ENCODE peak calls at places on chromosome 12, in eight cellular contexts. S, R, Z, X, E, L, K and G are unnamed samples.
A peak's percentile ranks its signal among the peaks of the same experiment; 100 is the strongest.

GRCh38 chr12:103647267-103647666 is 60.2 kb downstream of the STAB2 start:
- DNase-seq in S (no peak), R (no peak), Z (no peak), X (no peak), E (no peak), L (no peak), K (no peak), G (no peak)

GRCh38 chr12:96194901-96195844 is 998 bp downstream of the ELK3 start:
- DNase-seq in S (peak; percentile 53), R (peak; percentile 46), Z (peak; percentile 72), X (no peak), E (peak; percentile 56), L (peak; percentile 70), K (peak; percentile 91), G (peak; percentile 79)

GRCh38 chr12:28025821-28026505 is 53.4 kb upstream of the PTHLH start:
- DNase-seq in S (no peak), R (no peak), Z (no peak), X (no peak), E (no peak), L (no peak), K (no peak), G (no peak)

GRCh38 chr12:46981627-46982026 is 97.8 kb upstream of the PCED1B start:
- DNase-seq in S (no peak), R (no peak), Z (no peak), X (no peak), E (no peak), L (no peak), K (no peak), G (no peak)

GRCh38 chr12:6450869-6451347 is 934 bp upstream of the TAPBPL start:
- DNase-seq in S (no peak), R (no peak), Z (no peak), X (no peak), E (no peak), L (no peak), K (no peak), G (peak; percentile 83)

GRCh38 chr12:10409387-10409786 is at the start of gene KLRC4:
- DNase-seq in S (no peak), R (no peak), Z (no peak), X (no peak), E (no peak), L (no peak), K (no peak), G (no peak)

GRCh38 chr12:94909609-94910008 is 93.9 kb downstream of the NDUFA12 start:
- DNase-seq in S (no peak), R (no peak), Z (no peak), X (no peak), E (no peak), L (no peak), K (no peak), G (no peak)

GRCh38 chr12:107501681-107502080 is 183.9 kb upstream of the PWP1 start:
- DNase-seq in S (no peak), R (no peak), Z (no peak), X (no peak), E (no peak), L (no peak), K (no peak), G (no peak)

GRCh38 chr12:32922546-32923297 is 26.1 kb upstream of the PKP2 start:
- DNase-seq in S (no peak), R (no peak), Z (no peak), X (no peak), E (no peak), L (no peak), K (no peak), G (no peak)

GRCh38 chr12:30257614-30258013 is 438.1 kb downstream of the IPO8 start:
- DNase-seq in S (no peak), R (no peak), Z (no peak), X (no peak), E (no peak), L (no peak), K (no peak), G (no peak)

GRCh38 chr12:72230589-72230988 is 41.6 kb upstream of the TRHDE start:
- DNase-seq in S (no peak), R (no peak), Z (no peak), X (no peak), E (no peak), L (no peak), K (no peak), G (no peak)

GRCh38 chr12:91732086-91732485 is 413.6 kb downstream of the BTG1 start:
- DNase-seq in S (no peak), R (no peak), Z (no peak), X (no peak), E (no peak), L (no peak), K (no peak), G (no peak)

GRCh38 chr12:127628655-127629054 is 638.3 kb upstream of the TMEM132C start:
- DNase-seq in S (no peak), R (no peak), Z (no peak), X (no peak), E (no peak), L (no peak), K (no peak), G (no peak)

GRCh38 chr12:124609041-124609984 is 41.9 kb upstream of the NCOR2 start:
- DNase-seq in S (peak; percentile 93), R (peak; percentile 83), Z (peak; percentile 93), X (peak; percentile 94), E (peak; percentile 87), L (peak; percentile 75), K (peak; percentile 85), G (peak; percentile 90)
- H3K4me3 ChIP-seq in S (no peak overlapping the region), R (peak overlapping the region; percentile 23), Z (peak overlapping the region; percentile 29), X (no peak overlapping the region), E (no peak overlapping the region), L (no peak overlapping the region), K (peak overlapping the region; percentile 64), G (no peak overlapping the region)

DNA sequence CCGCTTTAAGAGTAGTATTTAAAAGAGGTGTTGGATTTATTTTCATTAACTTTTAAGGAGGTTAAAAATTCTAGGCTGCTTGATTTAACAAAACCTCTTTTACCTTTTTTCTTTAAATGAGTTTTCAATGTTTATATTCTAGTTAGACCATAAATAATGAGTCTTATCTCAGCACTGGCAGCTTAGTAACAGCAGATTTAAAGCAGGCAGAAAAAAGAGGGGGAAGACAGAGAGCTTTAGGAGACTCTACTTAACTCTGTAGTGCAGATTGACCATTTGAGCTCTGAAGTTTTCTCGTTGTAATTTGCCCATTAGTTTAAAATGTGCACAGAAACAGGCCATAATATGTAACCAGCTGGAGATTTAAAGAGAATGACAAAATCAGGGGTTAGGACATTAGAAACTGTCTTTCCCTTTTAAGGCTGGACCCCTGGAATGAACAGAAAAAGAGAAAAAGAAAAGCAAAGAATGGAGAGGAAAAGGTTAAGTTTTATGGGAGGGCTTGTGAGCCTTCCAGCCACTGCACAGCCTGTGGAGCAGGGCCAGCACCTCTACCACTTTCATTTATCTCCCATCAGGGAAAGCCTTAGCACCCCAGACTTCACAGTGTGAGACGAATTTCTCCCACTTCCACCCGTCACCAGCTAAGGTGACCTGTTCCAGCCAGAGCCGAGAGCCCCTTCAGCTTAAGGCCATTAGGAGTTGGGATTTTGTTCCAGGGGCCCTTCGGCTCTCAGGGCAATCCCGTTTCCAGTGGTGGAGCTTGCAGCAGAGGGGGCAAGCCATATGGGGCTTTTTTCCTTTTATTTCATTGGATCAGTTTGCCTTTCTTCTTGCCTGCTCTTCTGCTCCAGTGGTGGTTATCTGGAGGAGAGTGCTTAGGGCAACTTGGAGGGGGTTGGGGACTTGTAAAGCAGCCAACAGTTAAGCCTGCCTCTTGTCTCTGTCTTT is 8.1 kb downstream of the IL22 start:
- DNase-seq in S (no peak), R (no peak), Z (no peak), X (no peak), E (no peak), L (peak; percentile 58), K (no peak), G (no peak)
- H3K4me3 ChIP-seq in S (no peak overlapping the region), R (peak overlapping the region; percentile 21), Z (no peak overlapping the region), X (no peak overlapping the region), E (peak overlapping the region; percentile 22), L (peak overlapping the region; percentile 33), K (no peak overlapping the region), G (peak overlapping the region; percentile 19)

GRCh38 chr12:50928392-50928791 is 24.0 kb upstream of the HIGD1C start:
- DNase-seq in S (no peak), R (no peak), Z (no peak), X (no peak), E (no peak), L (no peak), K (no peak), G (no peak)
- H3K4me3 ChIP-seq in S (no peak overlapping the region), R (peak overlapping the region; percentile 64), Z (no peak overlapping the region), X (peak overlapping the region; percentile 54), E (peak overlapping the region; percentile 78), L (peak overlapping the region; percentile 66), K (peak overlapping the region; percentile 93), G (peak overlapping the region; percentile 78)

DNA sequence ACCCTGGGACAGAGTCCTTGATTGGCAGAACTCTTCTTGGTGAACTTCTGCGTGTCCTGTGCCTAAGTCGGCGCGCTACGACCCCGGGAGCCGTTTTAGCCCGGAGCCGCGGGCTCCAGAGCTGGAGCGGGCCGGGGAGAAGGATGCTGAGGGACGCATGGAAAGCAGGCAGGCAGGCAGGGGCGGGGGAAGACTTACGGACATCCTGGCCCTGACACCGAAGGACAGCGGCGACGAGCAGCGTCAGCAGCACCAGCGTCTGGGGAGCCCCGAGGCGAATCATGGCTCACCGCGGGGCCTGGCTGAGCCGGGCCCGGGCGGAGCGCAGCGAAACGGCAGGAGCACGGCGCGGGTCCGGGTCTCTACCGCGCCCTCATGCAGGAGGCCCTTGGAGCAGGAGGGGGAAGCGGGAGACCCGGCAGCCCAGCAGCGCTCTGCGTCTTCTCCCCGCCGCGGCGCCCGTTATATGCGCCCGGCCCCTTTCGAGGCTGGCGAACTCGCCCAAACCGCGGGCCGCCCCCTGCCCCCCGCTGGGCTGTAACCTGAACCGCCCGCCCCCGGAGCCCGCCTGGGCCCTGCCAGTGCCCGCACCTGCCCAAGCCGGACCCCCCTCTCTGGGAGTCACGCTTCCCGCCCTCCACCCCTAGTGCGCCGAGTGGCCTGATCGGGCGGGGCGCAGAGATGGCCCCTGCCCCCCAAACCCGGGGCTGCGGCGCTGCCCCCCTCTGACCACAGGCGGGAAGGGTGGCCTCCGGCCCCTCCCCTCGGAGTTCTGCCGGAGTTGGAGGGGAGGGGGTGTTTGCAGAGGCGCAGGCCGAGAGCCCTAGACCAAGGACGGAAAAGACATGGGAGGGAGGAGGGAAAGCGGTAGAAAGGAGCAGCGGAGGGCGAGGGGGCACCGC is at the start of gene COL2A1:
- DNase-seq in S (no peak), R (no peak), Z (no peak), X (no peak), E (no peak), L (no peak), K (peak; percentile 23), G (no peak)
- H3K4me3 ChIP-seq in S (no peak within 1 kb of the TSS), R (peak within 1 kb of the TSS; percentile 48), Z (peak within 1 kb of the TSS; percentile 58), X (peak within 1 kb of the TSS; percentile 9), E (peak within 1 kb of the TSS; percentile 66), L (peak within 1 kb of the TSS; percentile 7), K (peak within 1 kb of the TSS; percentile 48), G (peak within 1 kb of the TSS; percentile 36)

GRCh38 chr12:59636945-59637656 is 41.3 kb downstream of the SLC16A7 start:
- DNase-seq in S (no peak), R (no peak), Z (no peak), X (no peak), E (no peak), L (no peak), K (peak; percentile 14), G (no peak)
- H3K4me3 ChIP-seq in S (no peak overlapping the region), R (no peak overlapping the region), Z (no peak overlapping the region), X (no peak overlapping the region), E (no peak overlapping the region), L (no peak overlapping the region), K (peak overlapping the region; percentile 23), G (no peak overlapping the region)